ENCODE peak calls at places on chromosomes 13 and 19, in nine cellular contexts. D, P, H, B, Y, A, L, R and I are unnamed samples.

GRCh38 chr13:50527612-50528509 is 315.6 kb downstream of the DLEU7 start:
- DNase-seq in D (no peak), P (no peak), H (no peak), B (no peak), Y (no peak), A (no peak), L (no peak), R (no peak), I (no peak)

GRCh38 chr19:40356681-40357595 is 8.4 kb downstream of the PLD3 start:
- DNase-seq in D (no peak), P (no peak), H (no peak), B (no peak), Y (peak), A (no peak), L (no peak), R (peak), I (no peak)

GRCh38 chr13:96025283-96025682 is 27.9 kb downstream of the UGGT2 start:
- DNase-seq in D (no peak), P (no peak), H (no peak), B (no peak), Y (no peak), A (no peak), L (peak), R (peak), I (no peak)

GRCh38 chr19:45576682-45577081 is 7.9 kb downstream of the OPA3 start:
- DNase-seq in D (no peak), P (no peak), H (no peak), B (no peak), Y (no peak), A (no peak), L (no peak), R (no peak), I (no peak)

GRCh38 chr13:112984954-112985802 is 16.2 kb downstream of the MCF2L start:
- DNase-seq in D (no peak), P (no peak), H (no peak), B (no peak), Y (no peak), A (no peak), L (no peak), R (no peak), I (no peak)

GRCh38 chr19:5624154-5624663 is 1.3 kb downstream of the SAFB start:
- DNase-seq in D (no peak), P (peak), H (no peak), B (peak), Y (peak), A (no peak), L (peak), R (peak), I (no peak)

GRCh38 chr13:51637852-51638496 is 53.7 kb downstream of the WDFY2 start:
- DNase-seq in D (no peak), P (no peak), H (no peak), B (no peak), Y (no peak), A (no peak), L (no peak), R (no peak), I (no peak)

GRCh38 chr13:23741879-23742510 is 147.2 kb downstream of the MIPEP start:
- DNase-seq in D (no peak), P (no peak), H (no peak), B (no peak), Y (no peak), A (no peak), L (no peak), R (peak), I (no peak)

GRCh38 chr13:103876571-103876970 is 810.4 kb upstream of the SLC10A2 start:
- DNase-seq in D (no peak), P (no peak), H (no peak), B (no peak), Y (peak), A (no peak), L (peak), R (no peak), I (no peak)

GRCh38 chr19:47377801-47378200 is 28.7 kb downstream of the DHX34 start:
- DNase-seq in D (no peak), P (no peak), H (no peak), B (no peak), Y (no peak), A (no peak), L (no peak), R (no peak), I (no peak)

GRCh38 chr13:19596086-19596485 is 34.8 kb upstream of the TPTE2 start:
- DNase-seq in D (no peak), P (no peak), H (no peak), B (no peak), Y (no peak), A (no peak), L (no peak), R (no peak), I (no peak)

GRCh38 chr19:2699413-2700142 is 2.9 kb downstream of the GNG7 start:
- DNase-seq in D (no peak), P (no peak), H (no peak), B (no peak), Y (no peak), A (no peak), L (no peak), R (no peak), I (no peak)

GRCh38 chr19:38669532-38669931 is 22.1 kb downstream of the ACTN4 start:
- DNase-seq in D (no peak), P (peak), H (no peak), B (no peak), Y (no peak), A (no peak), L (no peak), R (no peak), I (no peak)

GRCh38 chr19:42124386-42124901 is 7.8 kb downstream of the POU2F2 start:
- DNase-seq in D (no peak), P (no peak), H (no peak), B (no peak), Y (no peak), A (no peak), L (no peak), R (no peak), I (no peak)

DNA sequence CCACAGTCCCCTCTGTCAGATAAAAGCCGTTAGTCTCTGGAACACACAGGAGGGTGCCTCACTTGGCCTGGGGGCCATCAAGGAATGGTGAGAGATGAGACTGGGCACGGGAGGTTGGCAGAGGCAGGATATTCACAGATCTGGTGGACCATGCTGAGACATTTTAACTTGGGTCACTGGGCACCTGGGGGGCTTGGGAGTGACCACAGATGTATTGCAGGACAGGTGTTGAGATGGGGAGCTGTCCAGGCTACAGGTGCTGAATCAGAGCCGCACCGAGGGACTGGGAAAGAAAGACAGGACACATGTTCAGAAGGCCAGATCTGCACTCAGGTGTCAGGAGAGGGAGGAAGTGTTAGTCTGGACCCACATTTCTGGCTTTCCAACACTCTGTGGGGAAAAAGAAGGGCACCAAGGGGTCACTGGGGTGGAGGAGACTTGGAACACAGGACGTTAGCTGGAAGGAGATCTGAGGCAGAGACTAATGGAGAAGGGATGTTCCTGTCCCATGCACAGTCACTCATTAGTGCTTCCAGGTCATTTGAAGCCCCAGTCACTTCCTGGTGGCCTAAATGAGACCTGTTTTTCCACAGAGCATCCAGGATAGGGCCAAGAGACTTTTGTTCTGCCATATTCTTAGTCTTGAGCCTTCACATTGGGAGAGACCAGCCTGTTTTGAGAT is 56.1 kb downstream of the CHST8 start:
- DNase-seq in D (no peak), P (peak), H (peak), B (no peak), Y (no peak), A (no peak), L (no peak), R (no peak), I (no peak)
- H3K4me3 ChIP-seq in D (no peak), P (no peak), H (no peak), B (no peak), Y (no peak), A (no peak), L (no peak), R (no peak), I (no peak)

DNA sequence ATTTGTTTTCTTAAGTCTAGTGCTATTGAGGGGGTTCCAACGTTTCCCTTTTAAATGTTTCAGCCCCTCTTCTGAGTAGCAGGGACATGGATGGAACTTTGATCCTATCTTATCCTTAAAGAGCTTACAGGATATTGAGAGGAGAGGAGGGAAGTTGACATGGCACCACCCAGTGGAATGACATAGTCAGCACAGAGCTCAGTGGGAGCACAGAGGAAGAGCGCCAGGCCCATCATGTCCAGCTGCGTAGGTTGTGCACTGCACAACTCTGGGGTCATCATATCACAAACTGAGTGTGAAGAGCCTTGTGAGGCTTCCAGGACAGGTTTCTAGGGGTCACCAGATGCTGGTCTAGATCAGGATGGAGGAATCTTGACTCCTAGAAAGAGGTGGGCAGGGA is 4.6 kb upstream of the CDC42EP5 start:
- DNase-seq in D (no peak), P (no peak), H (no peak), B (no peak), Y (no peak), A (no peak), L (no peak), R (peak), I (no peak)
- TF ChIP-seq CTCF in D (no peak), P (no peak), H (no peak), B (no peak), Y (peak), A (no peak), L (peak), R (peak), I (peak)

GRCh38 chr13:97367016-97367415 is 67.0 kb upstream of the RAP2A start:
- DNase-seq in D (no peak), P (no peak), H (no peak), B (no peak), Y (peak), A (no peak), L (no peak), R (peak), I (no peak)
- H3K4me3 ChIP-seq in D (no peak), P (no peak), H (no peak), B (no peak), Y (no peak), A (no peak), L (no peak), R (no peak), I (no peak)

GRCh38 chr13:21668665-21669599 is 1.9 kb upstream of the FGF9 start:
- DNase-seq in D (no peak), P (peak), H (no peak), B (no peak), Y (peak), A (peak), L (peak), R (peak), I (no peak)

GRCh38 chr13:21672811-21673591 is 2.1 kb downstream of the FGF9 start:
- DNase-seq in D (no peak), P (no peak), H (no peak), B (no peak), Y (no peak), A (no peak), L (no peak), R (no peak), I (no peak)

GRCh38 chr13:21670883-21671792 is at the start of gene FGF9:
- DNase-seq in D (no peak), P (peak), H (no peak), B (no peak), Y (peak), A (peak), L (peak), R (peak), I (peak)

GRCh38 chr13:21671793-21672680 is 1.2 kb downstream of the FGF9 start:
- DNase-seq in D (no peak), P (no peak), H (no peak), B (no peak), Y (no peak), A (no peak), L (no peak), R (no peak), I (no peak)

GRCh38 chr13:21670006-21670882 is 629 bp upstream of the FGF9 start:
- DNase-seq in D (no peak), P (peak), H (no peak), B (no peak), Y (peak), A (peak), L (peak), R (peak), I (no peak)
- TF ChIP-seq CTCF in D (no peak), P (no peak), H (no peak), B (no peak), Y (peak), A (no peak), L (no peak), R (no peak), I (no peak)

GRCh38 chr19:51440846-51441409 is 17.3 kb downstream of the SIGLEC8 start:
- DNase-seq in D (no peak), P (peak), H (no peak), B (no peak), Y (no peak), A (no peak), L (no peak), R (peak), I (no peak)
- H3K4me3 ChIP-seq in D (peak), P (peak), H (no peak), B (no peak), Y (no peak), A (no peak), L (no peak), R (no peak), I (peak)

DNA sequence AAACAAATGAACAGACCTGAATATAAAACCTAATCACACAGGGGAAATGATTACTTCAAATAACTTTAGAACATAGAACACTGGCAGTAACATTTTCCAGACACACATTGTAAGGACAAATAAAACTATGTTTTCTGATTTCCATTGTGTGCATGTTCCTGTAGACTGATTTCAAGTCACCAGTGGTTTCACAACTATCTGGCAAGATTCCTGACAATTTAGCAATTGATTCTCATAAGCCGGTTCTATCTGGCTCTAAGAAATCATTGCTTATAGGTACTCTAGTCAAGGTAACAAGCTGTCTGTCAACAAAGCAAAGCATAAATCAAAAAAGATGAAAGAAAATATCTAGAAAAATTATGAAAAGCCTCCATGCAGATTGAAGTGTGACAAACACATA is 19.6 kb upstream of the PCCA start:
- DNase-seq in D (no peak), P (no peak), H (no peak), B (no peak), Y (peak), A (no peak), L (peak), R (peak), I (no peak)
- TF ChIP-seq CTCF in D (no peak), P (no peak), H (no peak), B (no peak), Y (no peak), A (no peak), L (no peak), R (no peak), I (no peak)

DNA sequence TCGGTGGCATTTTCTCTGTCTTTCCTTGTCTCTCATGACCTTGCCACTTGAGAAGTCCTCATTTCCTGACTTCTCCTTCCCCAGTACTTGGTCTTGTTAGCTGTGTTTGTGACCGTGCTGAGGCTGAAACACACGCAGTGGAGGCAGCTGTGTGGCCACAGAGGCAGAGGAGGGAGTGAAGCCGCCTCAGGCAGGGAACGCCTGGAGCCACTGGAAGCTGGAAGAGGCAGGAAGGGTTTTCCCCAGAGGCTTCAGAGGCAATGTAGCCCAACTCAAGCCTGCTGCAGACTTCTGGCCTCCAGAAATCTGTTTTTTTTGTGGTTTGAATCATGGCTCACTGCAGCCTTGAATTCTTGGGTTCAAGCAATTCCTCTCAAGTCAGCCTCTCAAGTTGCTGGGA is 29.3 kb upstream of the ARGLU1 start:
- DNase-seq in D (no peak), P (no peak), H (no peak), B (no peak), Y (no peak), A (peak), L (peak), R (no peak), I (no peak)
- H3K4me3 ChIP-seq in D (peak), P (no peak), H (no peak), B (no peak), Y (no peak), A (no peak), L (no peak), R (no peak), I (no peak)

GRCh38 chr13:99265823-99266426 is 7.7 kb upstream of the GPR18 start:
- DNase-seq in D (no peak), P (no peak), H (no peak), B (no peak), Y (peak), A (no peak), L (peak), R (peak), I (no peak)
- TF ChIP-seq CTCF in D (peak), P (peak), H (peak), B (peak), Y (peak), A (peak), L (peak), R (peak), I (peak)

DNA sequence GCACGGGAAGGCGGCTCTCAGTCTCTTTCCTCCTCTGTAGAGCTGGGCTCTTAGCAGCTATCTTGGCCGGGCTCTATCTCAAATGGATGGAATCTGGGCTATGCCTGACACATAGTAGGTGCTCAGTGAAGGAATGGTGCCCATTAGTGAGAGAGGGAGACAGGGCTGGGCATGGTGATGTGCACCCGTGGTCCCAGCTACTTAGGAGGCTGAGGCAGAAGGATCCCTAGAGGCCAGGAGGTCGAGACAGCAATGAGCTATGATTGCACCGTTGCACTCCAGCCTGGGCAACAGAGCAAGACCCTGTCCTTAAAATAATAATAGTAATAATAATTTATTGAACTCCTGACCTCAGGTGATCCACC is 14.7 kb downstream of the KLF2 start:
- DNase-seq in D (no peak), P (no peak), H (no peak), B (no peak), Y (no peak), A (no peak), L (no peak), R (no peak), I (no peak)
- H3K4me3 ChIP-seq in D (peak), P (no peak), H (no peak), B (peak), Y (no peak), A (no peak), L (no peak), R (no peak), I (no peak)

GRCh38 chr19:29014857-29015436 is 198.0 kb downstream of the UQCRFS1 start:
- DNase-seq in D (no peak), P (peak), H (no peak), B (no peak), Y (no peak), A (no peak), L (no peak), R (no peak), I (no peak)
- TF ChIP-seq CTCF in D (no peak), P (no peak), H (no peak), B (no peak), Y (no peak), A (no peak), L (no peak), R (no peak), I (no peak)